ENCODE peak calls at places on chromosome 15, in eight cellular contexts. U is uterus, J is H9, P is foreskin keratinocyte, T is PC-3, F is IMR-90, X is tibial artery, K is lower lobe of right lung. I is an unnamed sample.

GRCh38 chr15:92097473-92098178 is 244.1 kb downstream of the SLCO3A1 start:
- DNase-seq in U (peak; percentile 39), J (peak; percentile 85), P (no peak), T (peak; percentile 70), F (peak; percentile 46), X (no peak), K (no peak), I (no peak)

GRCh38 chr15:85676332-85676731 is 118.4 kb downstream of the KLHL25 start:
- DNase-seq in U (no peak), J (no peak), P (no peak), T (peak; percentile 49), F (no peak), X (no peak), K (no peak), I (no peak)

GRCh38 chr15:39785139-39785538 is 2.5 kb upstream of the FSIP1 start:
- DNase-seq in U (no peak), J (no peak), P (no peak), T (peak; percentile 97), F (no peak), X (no peak), K (no peak), I (no peak)

GRCh38 chr15:72235298-72235697 is 4.3 kb upstream of the PKM start:
- DNase-seq in U (no peak), J (no peak), P (no peak), T (no peak), F (no peak), X (no peak), K (no peak), I (no peak)

GRCh38 chr15:40006646-40007045 is 32.3 kb downstream of the SRP14 start:
- DNase-seq in U (no peak), J (no peak), P (no peak), T (no peak), F (peak; percentile 85), X (no peak), K (no peak), I (no peak)

GRCh38 chr15:61173899-61174689 is 55.0 kb downstream of the RORA start:
- DNase-seq in U (no peak), J (no peak), P (no peak), T (peak; percentile 2), F (no peak), X (no peak), K (no peak), I (no peak)

GRCh38 chr15:98914626-98915025 is 93.0 kb downstream of the PGPEP1L start:
- DNase-seq in U (no peak), J (no peak), P (peak; percentile 88), T (peak; percentile 86), F (peak; percentile 99), X (no peak), K (no peak), I (no peak)

GRCh38 chr15:43081283-43081682 is 24.6 kb downstream of the UBR1 start:
- DNase-seq in U (no peak), J (no peak), P (no peak), T (no peak), F (no peak), X (no peak), K (no peak), I (no peak)

GRCh38 chr15:50764331-50765201 is 940 bp downstream of the SPPL2A start:
- DNase-seq in U (no peak), J (no peak), P (no peak), T (peak; percentile 2), F (peak; percentile 27), X (no peak), K (no peak), I (no peak)

GRCh38 chr15:41104234-41104633 is 11.8 kb downstream of the INO80 start:
- DNase-seq in U (no peak), J (no peak), P (peak; percentile 8), T (peak; percentile 78), F (peak; percentile 79), X (no peak), K (no peak), I (no peak)

GRCh38 chr15:90143176-90143655 is 40.9 kb upstream of the IDH2 start:
- DNase-seq in U (peak; percentile 27), J (peak; percentile 94), P (peak; percentile 19), T (peak; percentile 79), F (peak; percentile 33), X (no peak), K (peak; percentile 82), I (no peak)

GRCh38 chr15:65069779-65070546 is 2.2 kb upstream of the RASL12 start:
- DNase-seq in U (no peak), J (no peak), P (no peak), T (no peak), F (no peak), X (no peak), K (no peak), I (no peak)

GRCh38 chr15:93942140-93942808 is 289.1 kb upstream of the MCTP2 start:
- DNase-seq in U (no peak), J (no peak), P (peak; percentile 50), T (no peak), F (no peak), X (no peak), K (no peak), I (no peak)

GRCh38 chr15:69044899-69045298 is 30.4 kb downstream of the NOX5 start:
- DNase-seq in U (no peak), J (no peak), P (peak; percentile 69), T (peak; percentile 93), F (peak; percentile 69), X (no peak), K (no peak), I (peak; percentile 30)

GRCh38 chr15:60798821-60799220 is 319.9 kb upstream of the ICE2 start:
- DNase-seq in U (no peak), J (no peak), P (peak; percentile 32), T (no peak), F (peak; percentile 79), X (no peak), K (no peak), I (no peak)

GRCh38 chr15:81338422-81339007 is 14.6 kb upstream of the STARD5 start:
- DNase-seq in U (peak; percentile 78), J (no peak), P (peak; percentile 63), T (peak; percentile 93), F (peak; percentile 92), X (peak; percentile 87), K (no peak), I (peak; percentile 83)

GRCh38 chr15:64895285-64896065 is 16.2 kb upstream of the ANKDD1A start:
- DNase-seq in U (no peak), J (no peak), P (no peak), T (no peak), F (peak; percentile 65), X (no peak), K (peak; percentile 55), I (no peak)

GRCh38 chr15:35827156-35827555 is 281.2 kb upstream of the DPH6 start:
- DNase-seq in U (no peak), J (no peak), P (no peak), T (no peak), F (peak; percentile 14), X (no peak), K (no peak), I (no peak)

GRCh38 chr15:33330931-33331330 is 20.2 kb downstream of the RYR3 start:
- DNase-seq in U (no peak), J (no peak), P (no peak), T (no peak), F (no peak), X (no peak), K (no peak), I (no peak)

GRCh38 chr15:56930663-56931313 is 12.3 kb downstream of the TCF12 start:
- DNase-seq in U (no peak), J (no peak), P (no peak), T (no peak), F (peak; percentile 22), X (no peak), K (no peak), I (no peak)
- H3K4me1 ChIP-seq in U (no peaks in the 10 kb centered on the region), J (peaks cover 4% of the 10 kb centered on the region), P (peaks cover 16% of the 10 kb centered on the region), T (peaks cover 41% of the 10 kb centered on the region), F (peaks cover 10% of the 10 kb centered on the region), X (peaks cover 55% of the 10 kb centered on the region), K (peaks cover 54% of the 10 kb centered on the region), I (no peaks in the 10 kb centered on the region)

DNA sequence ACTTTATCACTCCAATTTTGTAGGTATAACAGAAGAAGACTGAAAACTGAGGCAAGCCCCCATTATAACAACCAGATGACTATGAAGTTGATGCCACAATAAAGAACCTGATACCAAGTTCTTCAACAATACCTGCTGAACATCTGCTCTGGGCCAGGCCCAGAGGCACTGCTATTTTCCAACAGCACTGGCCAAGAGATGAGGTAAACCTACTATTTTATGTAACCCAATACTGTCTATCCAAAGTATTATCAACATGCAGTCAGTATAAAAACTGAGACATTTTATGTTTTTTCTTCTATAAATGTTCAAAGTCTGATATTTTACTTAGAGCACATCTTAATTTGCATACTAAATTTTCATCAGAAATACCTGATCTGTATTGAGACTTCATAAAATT is 6.1 kb downstream of the SPG11 start:
- DNase-seq in U (no peak), J (no peak), P (no peak), T (no peak), F (no peak), X (no peak), K (no peak), I (no peak)
- TF ChIP-seq CTCF in U (no peak), J (no peak), P (no peak), T (no peak), F (no peak), X (no peak), K (no peak), I (no peak)

DNA sequence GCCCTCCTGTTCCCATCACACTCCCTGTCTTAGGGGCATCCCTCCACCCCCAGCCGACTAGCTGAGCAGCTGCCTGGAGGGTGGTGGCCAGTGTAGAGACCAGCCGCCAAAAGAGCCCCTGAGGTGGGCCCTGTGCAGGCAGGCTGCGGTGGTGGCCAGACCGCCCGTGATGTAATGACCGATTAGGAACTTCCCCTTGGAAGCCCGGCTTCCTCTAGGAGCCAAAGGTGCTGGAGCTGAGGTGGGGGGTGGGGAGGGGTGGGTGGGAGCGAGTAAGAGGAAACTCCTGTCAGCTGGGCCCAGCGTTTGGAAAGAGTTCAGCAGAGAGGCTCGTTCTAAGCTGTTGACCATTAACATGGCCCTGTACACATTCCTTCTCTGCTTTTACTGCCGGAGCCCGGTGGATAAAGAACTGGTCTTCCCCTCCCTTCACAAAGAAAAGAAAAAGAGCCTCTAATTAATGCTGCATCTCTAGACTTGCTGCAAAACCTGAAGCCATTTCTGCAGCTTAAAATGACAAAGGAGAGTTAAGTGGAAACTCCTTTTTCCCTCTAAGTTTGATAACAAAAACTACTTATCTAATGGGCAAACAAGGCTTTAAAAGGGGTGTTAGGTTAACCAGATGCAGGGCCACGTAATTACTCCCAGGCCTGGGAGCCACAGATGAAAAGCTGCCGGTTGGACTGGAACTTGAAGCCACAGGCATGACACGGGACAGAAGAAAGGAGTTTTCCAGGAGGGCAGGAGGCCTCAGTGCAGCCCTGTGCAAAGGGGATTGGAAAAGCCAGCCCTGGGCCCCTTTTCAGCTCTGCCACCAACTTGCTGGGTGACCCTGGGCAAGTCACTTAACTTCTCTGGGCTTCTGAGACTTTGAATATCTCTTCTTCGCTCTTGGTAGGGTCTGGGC is 71.2 kb downstream of the SMAD6 start:
- DNase-seq in U (peak; percentile 48), J (no peak), P (no peak), T (no peak), F (no peak), X (no peak), K (no peak), I (no peak)
- H3K4me1 ChIP-seq in U (peaks cover 15% of the 10 kb centered on the region), J (peaks cover 5% of the 10 kb centered on the region), P (no peaks in the 10 kb centered on the region), T (peaks cover 28% of the 10 kb centered on the region), F (peaks cover 41% of the 10 kb centered on the region), X (peaks cover 36% of the 10 kb centered on the region), K (peaks cover 63% of the 10 kb centered on the region), I (peaks cover 14% of the 10 kb centered on the region)

GRCh38 chr15:45320581-45320980 is 57.8 kb downstream of the GATM start:
- DNase-seq in U (no peak), J (no peak), P (peak; percentile 65), T (peak; percentile 80), F (no peak), X (no peak), K (no peak), I (no peak)

GRCh38 chr15:45319472-45320214 is 58.7 kb downstream of the GATM start:
- DNase-seq in U (no peak), J (no peak), P (no peak), T (no peak), F (no peak), X (no peak), K (no peak), I (no peak)

GRCh38 chr15:45314960-45315359 is 62.9 kb downstream of the SLC28A2 start:
- DNase-seq in U (no peak), J (peak; percentile 73), P (no peak), T (peak; percentile 65), F (peak; percentile 11), X (no peak), K (no peak), I (no peak)
- TF ChIP-seq CTCF in U (no peak), J (peak; percentile 59), P (peak; percentile 28), T (peak; percentile 50), F (no peak), X (peak; percentile 31), K (no peak), I (no peak)

I was measured in ascending aorta.